ENCODE peak calls at places on chromosomes 7 and 10, in five cellular contexts. J is HT-29; A is GM04503; L is HFF-Myc; V is activated CD4-positive, alpha-beta T cell treated with anti-CD3 and anti-CD28 coated beads for 1 hour. R is an unnamed sample.

GRCh38 chr7:140541513-140542192 is 62.3 kb upstream of the MKRN1 start:
- DNase-seq in J (peak), A (peak), L (peak), V (no peak), R (peak)

GRCh38 chr10:90964781-90965462 is 44.0 kb upstream of the ANKRD1 start:
- DNase-seq in J (no peak), A (no peak), L (no peak), V (no peak), R (no peak)

GRCh38 chr10:98006266-98006665 is 24.2 kb downstream of the CRTAC1 start:
- DNase-seq in J (no peak), A (no peak), L (no peak), V (no peak), R (peak)

GRCh38 chr7:126177779-126178178 is 1075.0 kb downstream of the GRM8 start:
- DNase-seq in J (no peak), A (no peak), L (no peak), V (no peak), R (no peak)

GRCh38 chr7:113664867-113665266 is 253.9 kb downstream of the PPP1R3A start:
- DNase-seq in J (no peak), A (no peak), L (no peak), V (no peak), R (no peak)

GRCh38 chr7:131745645-131746248 is 189.3 kb upstream of the PODXL start:
- DNase-seq in J (peak), A (no peak), L (no peak), V (no peak), R (no peak)

GRCh38 chr7:2760098-2760889 is 72.3 kb downstream of the AMZ1 start:
- DNase-seq in J (peak), A (no peak), L (no peak), V (no peak), R (peak)

GRCh38 chr7:26898917-26899316 is 34.5 kb upstream of the SKAP2 start:
- DNase-seq in J (no peak), A (no peak), L (no peak), V (no peak), R (no peak)

GRCh38 chr10:127024655-127025054 is 119.4 kb downstream of the DOCK1 start:
- DNase-seq in J (no peak), A (peak), L (no peak), V (no peak), R (no peak)

GRCh38 chr7:44101966-44102845 is 1.9 kb upstream of the AEBP1 start:
- DNase-seq in J (no peak), A (peak), L (peak), V (no peak), R (no peak)

GRCh38 chr7:34928052-34928451 is 109.2 kb downstream of the DPY19L1 start:
- DNase-seq in J (peak), A (no peak), L (no peak), V (peak), R (no peak)

GRCh38 chr10:113665806-113666354 is 2.0 kb upstream of the NRAP start:
- DNase-seq in J (peak), A (peak), L (no peak), V (no peak), R (no peak)

GRCh38 chr7:124550036-124550435 is 215.6 kb downstream of the GPR37 start:
- DNase-seq in J (no peak), A (no peak), L (no peak), V (no peak), R (no peak)

GRCh38 chr7:23004247-23004520 is 9.7 kb downstream of the HYCC1 start:
- DNase-seq in J (no peak), A (no peak), L (no peak), V (no peak), R (no peak)

GRCh38 chr10:93073539-93074136 is at the start of gene CYP26A1:
- DNase-seq in J (peak), A (no peak), L (no peak), V (no peak), R (peak)

GRCh38 chr7:22858640-22859561 is 36.3 kb upstream of the TOMM7 start:
- DNase-seq in J (no peak), A (peak), L (peak), V (no peak), R (no peak)

GRCh38 chr7:47285860-47286491 is 295.9 kb downstream of the TNS3 start:
- DNase-seq in J (no peak), A (peak), L (peak), V (no peak), R (no peak)

GRCh38 chr7:117605712-117606111 is 125.9 kb downstream of the CFTR start:
- DNase-seq in J (peak), A (no peak), L (no peak), V (no peak), R (no peak)

GRCh38 chr10:3876563-3876962 is 91.6 kb upstream of the KLF6 start:
- DNase-seq in J (no peak), A (no peak), L (no peak), V (no peak), R (no peak)

GRCh38 chr7:1460757-1461639 is 1.7 kb upstream of the MICALL2 start:
- DNase-seq in J (peak), A (peak), L (no peak), V (no peak), R (no peak)

GRCh38 chr7:116167177-116167576 is 43.2 kb upstream of the TES start:
- DNase-seq in J (no peak), A (no peak), L (no peak), V (no peak), R (no peak)

GRCh38 chr10:71719464-71720303 is at the start of gene C10orf105:
- DNase-seq in J (no peak), A (no peak), L (no peak), V (no peak), R (no peak)

GRCh38 chr7:124084024-124084423 is 51.2 kb upstream of the TMEM229A start:
- DNase-seq in J (peak), A (no peak), L (no peak), V (no peak), R (no peak)

GRCh38 chr7:37916673-37917660 is at the start of gene SFRP4:
- DNase-seq in J (peak), A (no peak), L (no peak), V (no peak), R (peak)

GRCh38 chr7:18265611-18266281 is 229.8 kb upstream of the HDAC9 start:
- DNase-seq in J (no peak), A (no peak), L (no peak), V (no peak), R (no peak)

GRCh38 chr7:120709931-120710330 is 148.0 kb downstream of the TSPAN12 start:
- DNase-seq in J (no peak), A (no peak), L (no peak), V (no peak), R (no peak)